ENCODE peak calls at places on chromosomes 7 and 10, in seven cellular contexts. One of them, this sample, is unnamed. For H3K4me1 and H3K27me3, the result is how much of the 10 kb centered on the place peaks cover.

GRCh38 chr10:76869931-76870330 is 767.7 kb downstream of the KCNMA1 start:
- DNase-seq in effector memory CD4-positive, alpha-beta T cell: no peak
- DNase-seq in fibroblast of lung: no peak
- DNase-seq in transverse colon: no peak
- DNase-seq in stomach: no peak
- DNase-seq in spleen: no peak
- DNase-seq in IMR-90: no peak
- DNase-seq in this sample: no peak

GRCh38 chr10:58757352-58758071 is 244.8 kb downstream of the BICC1 start:
- DNase-seq in IMR-90: no peak
- DNase-seq in transverse colon: no peak
- DNase-seq in spleen: no peak
- DNase-seq in stomach: no peak
- DNase-seq in effector memory CD4-positive, alpha-beta T cell: no peak
- DNase-seq in fibroblast of lung: no peak
- DNase-seq in this sample: no peak

GRCh38 chr7:34687529-34687928 is 29.5 kb downstream of the NPSR1 start:
- DNase-seq in fibroblast of lung: no peak
- DNase-seq in stomach: no peak
- DNase-seq in transverse colon: no peak
- DNase-seq in spleen: no peak
- DNase-seq in IMR-90: no peak
- DNase-seq in effector memory CD4-positive, alpha-beta T cell: no peak
- DNase-seq in this sample: no peak

GRCh38 chr7:106009511-106010226 is 46.6 kb downstream of the CDHR3 start:
- DNase-seq in transverse colon: peak
- DNase-seq in stomach: peak
- DNase-seq in effector memory CD4-positive, alpha-beta T cell: peak
- DNase-seq in fibroblast of lung: peak
- DNase-seq in spleen: peak
- DNase-seq in IMR-90: peak
- DNase-seq in this sample: peak

GRCh38 chr10:90087197-90088007 is 386.0 kb downstream of the KIF20B start:
- DNase-seq in stomach: no peak
- DNase-seq in spleen: no peak
- DNase-seq in transverse colon: no peak
- DNase-seq in fibroblast of lung: peak
- DNase-seq in effector memory CD4-positive, alpha-beta T cell: no peak
- DNase-seq in IMR-90: peak
- DNase-seq in this sample: no peak

GRCh38 chr7:149622444-149623210 is 125.0 kb upstream of the ZNF746 start:
- DNase-seq in spleen: peak
- DNase-seq in effector memory CD4-positive, alpha-beta T cell: no peak
- DNase-seq in fibroblast of lung: no peak
- DNase-seq in stomach: no peak
- DNase-seq in IMR-90: no peak
- DNase-seq in transverse colon: no peak
- DNase-seq in this sample: no peak

GRCh38 chr10:110275140-110275729 is 29.5 kb downstream of the SMNDC1 start:
- DNase-seq in stomach: no peak
- DNase-seq in IMR-90: no peak
- DNase-seq in fibroblast of lung: no peak
- DNase-seq in effector memory CD4-positive, alpha-beta T cell: peak
- DNase-seq in spleen: no peak
- DNase-seq in transverse colon: no peak
- DNase-seq in this sample: no peak

GRCh38 chr10:92742331-92743228 is 52.8 kb downstream of the HHEX start:
- DNase-seq in spleen: no peak
- DNase-seq in fibroblast of lung: no peak
- DNase-seq in transverse colon: peak
- DNase-seq in effector memory CD4-positive, alpha-beta T cell: no peak
- DNase-seq in stomach: no peak
- DNase-seq in IMR-90: no peak
- DNase-seq in this sample: no peak

GRCh38 chr7:71019703-71020102 is 112.2 kb upstream of the GALNT17 start:
- DNase-seq in stomach: no peak
- DNase-seq in fibroblast of lung: no peak
- DNase-seq in IMR-90: no peak
- DNase-seq in spleen: no peak
- DNase-seq in transverse colon: no peak
- DNase-seq in effector memory CD4-positive, alpha-beta T cell: no peak
- DNase-seq in this sample: no peak

GRCh38 chr10:127196227-127196954 is at the start of gene INSYN2A:
- DNase-seq in transverse colon: peak
- DNase-seq in spleen: no peak
- DNase-seq in effector memory CD4-positive, alpha-beta T cell: no peak
- DNase-seq in stomach: no peak
- DNase-seq in fibroblast of lung: peak
- DNase-seq in IMR-90: peak
- DNase-seq in this sample: peak

GRCh38 chr10:95247881-95248583 is 42.8 kb downstream of the PDLIM1 start:
- DNase-seq in spleen: no peak
- DNase-seq in IMR-90: no peak
- DNase-seq in transverse colon: no peak
- DNase-seq in fibroblast of lung: no peak
- DNase-seq in effector memory CD4-positive, alpha-beta T cell: no peak
- DNase-seq in stomach: no peak
- DNase-seq in this sample: no peak

GRCh38 chr10:96998329-96998888 is 166.3 kb downstream of the LCOR start:
- DNase-seq in transverse colon: no peak
- DNase-seq in IMR-90: peak
- DNase-seq in stomach: no peak
- DNase-seq in fibroblast of lung: peak
- DNase-seq in effector memory CD4-positive, alpha-beta T cell: no peak
- DNase-seq in spleen: no peak
- DNase-seq in this sample: no peak

DNA sequence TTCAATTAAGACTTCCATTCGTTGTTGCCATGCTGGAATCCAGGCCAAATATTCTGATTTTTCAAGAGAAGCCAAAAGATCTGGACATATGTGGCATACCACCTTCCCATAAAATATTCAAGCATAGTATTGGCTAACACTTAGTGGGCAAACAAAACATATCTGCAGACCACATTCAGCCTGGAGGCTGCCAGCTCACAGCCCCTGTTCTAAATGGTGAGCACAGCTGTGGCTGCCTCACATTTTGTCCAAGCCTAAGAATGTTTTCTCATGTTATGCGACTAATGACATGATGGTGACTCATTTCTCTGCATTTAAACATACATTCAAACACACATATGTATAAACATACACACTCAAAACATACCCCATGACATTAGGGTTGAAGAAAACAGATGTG is 10.6 kb upstream of the CALU start:
- DNase-seq in stomach: no peak
- DNase-seq in transverse colon: no peak
- DNase-seq in spleen: no peak
- DNase-seq in effector memory CD4-positive, alpha-beta T cell: no peak
- DNase-seq in fibroblast of lung: peak
- DNase-seq in IMR-90: peak
- DNase-seq in this sample: no peak
- H3K4me3 ChIP-seq in stomach: no peak
- H3K4me3 ChIP-seq in transverse colon: no peak
- H3K4me3 ChIP-seq in spleen: no peak
- H3K4me3 ChIP-seq in effector memory CD4-positive, alpha-beta T cell: no peak
- H3K4me3 ChIP-seq in fibroblast of lung: no peak
- H3K4me3 ChIP-seq in IMR-90: peak
- H3K4me3 ChIP-seq in this sample: no peak

GRCh38 chr10:71637305-71637704 is 82.3 kb downstream of the C10orf105 start:
- DNase-seq in effector memory CD4-positive, alpha-beta T cell: no peak
- DNase-seq in fibroblast of lung: no peak
- DNase-seq in transverse colon: no peak
- DNase-seq in spleen: no peak
- DNase-seq in stomach: no peak
- DNase-seq in IMR-90: no peak
- DNase-seq in this sample: no peak

GRCh38 chr10:71638087-71638576 is 81.4 kb downstream of the C10orf105 start:
- DNase-seq in stomach: peak
- DNase-seq in effector memory CD4-positive, alpha-beta T cell: no peak
- DNase-seq in IMR-90: no peak
- DNase-seq in fibroblast of lung: no peak
- DNase-seq in transverse colon: peak
- DNase-seq in spleen: peak
- DNase-seq in this sample: no peak

GRCh38 chr10:71638577-71639411 is 80.8 kb downstream of the C10orf105 start:
- DNase-seq in effector memory CD4-positive, alpha-beta T cell: no peak
- DNase-seq in stomach: peak
- DNase-seq in fibroblast of lung: no peak
- DNase-seq in spleen: peak
- DNase-seq in transverse colon: peak
- DNase-seq in IMR-90: no peak
- DNase-seq in this sample: no peak

GRCh38 chr10:71641449-71641848 is 78.1 kb downstream of the C10orf105 start:
- DNase-seq in stomach: no peak
- DNase-seq in spleen: no peak
- DNase-seq in fibroblast of lung: no peak
- DNase-seq in effector memory CD4-positive, alpha-beta T cell: no peak
- DNase-seq in transverse colon: no peak
- DNase-seq in IMR-90: no peak
- DNase-seq in this sample: no peak

DNA sequence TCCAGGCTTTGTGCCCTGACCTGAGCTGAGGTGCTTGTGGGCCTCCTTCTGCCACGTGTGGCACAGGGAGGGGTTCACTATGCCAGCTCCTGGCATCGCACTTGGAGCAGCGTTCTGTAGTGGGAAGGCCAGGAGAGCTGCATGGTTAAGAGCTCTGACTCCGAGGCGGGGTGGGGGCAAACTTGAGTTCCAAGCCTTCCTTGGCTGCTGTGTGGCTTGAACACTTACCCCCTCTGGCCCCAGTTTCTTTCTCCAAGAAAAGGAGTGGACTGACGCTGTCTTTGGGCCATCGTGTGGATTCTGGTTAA is 80.2 kb downstream of the C10orf105 start:
- DNase-seq in transverse colon: peak
- DNase-seq in IMR-90: no peak
- DNase-seq in spleen: no peak
- DNase-seq in fibroblast of lung: no peak
- DNase-seq in stomach: no peak
- DNase-seq in effector memory CD4-positive, alpha-beta T cell: no peak
- DNase-seq in this sample: no peak
- H3K4me1 ChIP-seq in transverse colon: under half
- H3K4me1 ChIP-seq in IMR-90: under half
- H3K4me1 ChIP-seq in spleen: under half
- H3K4me1 ChIP-seq in fibroblast of lung: under half
- H3K4me1 ChIP-seq in stomach: under half
- H3K4me1 ChIP-seq in effector memory CD4-positive, alpha-beta T cell: under half
- H3K4me1 ChIP-seq in this sample: under half

GRCh38 chr10:14412624-14413023 is 81.9 kb upstream of the FRMD4A start:
- DNase-seq in spleen: no peak
- DNase-seq in effector memory CD4-positive, alpha-beta T cell: no peak
- DNase-seq in stomach: no peak
- DNase-seq in transverse colon: no peak
- DNase-seq in fibroblast of lung: no peak
- DNase-seq in IMR-90: peak
- DNase-seq in this sample: no peak

GRCh38 chr10:14409856-14410458 is 79.2 kb upstream of the FRMD4A start:
- DNase-seq in spleen: no peak
- DNase-seq in effector memory CD4-positive, alpha-beta T cell: no peak
- DNase-seq in IMR-90: no peak
- DNase-seq in transverse colon: no peak
- DNase-seq in fibroblast of lung: no peak
- DNase-seq in stomach: no peak
- DNase-seq in this sample: no peak

GRCh38 chr10:14407567-14407966 is 76.8 kb upstream of the FRMD4A start:
- DNase-seq in spleen: no peak
- DNase-seq in IMR-90: no peak
- DNase-seq in effector memory CD4-positive, alpha-beta T cell: no peak
- DNase-seq in stomach: no peak
- DNase-seq in transverse colon: no peak
- DNase-seq in fibroblast of lung: no peak
- DNase-seq in this sample: no peak

GRCh38 chr10:14408139-14408538 is 77.4 kb upstream of the FRMD4A start:
- DNase-seq in transverse colon: no peak
- DNase-seq in effector memory CD4-positive, alpha-beta T cell: no peak
- DNase-seq in IMR-90: no peak
- DNase-seq in fibroblast of lung: no peak
- DNase-seq in stomach: no peak
- DNase-seq in spleen: no peak
- DNase-seq in this sample: no peak

DNA sequence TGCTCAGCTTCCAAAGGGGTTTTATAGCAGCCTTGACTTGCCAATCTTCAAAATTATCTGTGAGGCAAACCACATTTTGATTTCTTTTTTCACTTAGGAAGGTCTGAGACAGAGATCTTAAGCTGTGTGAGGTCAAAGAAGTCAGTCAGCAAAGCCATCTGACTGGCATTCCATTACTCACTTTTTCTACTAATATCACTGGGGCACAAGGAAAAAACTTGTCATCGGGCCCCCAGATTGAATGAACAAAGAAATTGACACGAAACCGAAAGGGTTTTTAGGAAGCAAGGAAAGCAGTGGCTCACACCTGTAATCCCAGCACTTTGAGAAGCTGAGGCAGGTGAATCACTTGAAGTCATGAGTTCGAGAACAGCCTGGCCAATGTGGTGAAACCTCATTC is 78.5 kb upstream of the FRMD4A start:
- DNase-seq in IMR-90: no peak
- DNase-seq in spleen: no peak
- DNase-seq in transverse colon: no peak
- DNase-seq in fibroblast of lung: no peak
- DNase-seq in stomach: no peak
- DNase-seq in effector memory CD4-positive, alpha-beta T cell: no peak
- DNase-seq in this sample: no peak
- H3K27me3 ChIP-seq in IMR-90: under half
- H3K27me3 ChIP-seq in spleen: under half
- H3K27me3 ChIP-seq in transverse colon: under half
- H3K27me3 ChIP-seq in fibroblast of lung: under half
- H3K27me3 ChIP-seq in stomach: under half
- H3K27me3 ChIP-seq in effector memory CD4-positive, alpha-beta T cell: under half
- H3K27me3 ChIP-seq in this sample: under half

GRCh38 chr10:3096149-3096548 is 28.8 kb downstream of the PFKP start:
- DNase-seq in spleen: no peak
- DNase-seq in IMR-90: no peak
- DNase-seq in transverse colon: no peak
- DNase-seq in effector memory CD4-positive, alpha-beta T cell: no peak
- DNase-seq in stomach: no peak
- DNase-seq in fibroblast of lung: no peak
- DNase-seq in this sample: no peak
- H3K4me3 ChIP-seq in spleen: no peak
- H3K4me3 ChIP-seq in IMR-90: no peak
- H3K4me3 ChIP-seq in transverse colon: no peak
- H3K4me3 ChIP-seq in effector memory CD4-positive, alpha-beta T cell: no peak
- H3K4me3 ChIP-seq in stomach: no peak
- H3K4me3 ChIP-seq in fibroblast of lung: peak
- H3K4me3 ChIP-seq in this sample: peak

GRCh38 chr7:75626954-75627353 is 111.8 kb downstream of the HIP1 start:
- DNase-seq in IMR-90: no peak
- DNase-seq in transverse colon: no peak
- DNase-seq in fibroblast of lung: no peak
- DNase-seq in spleen: no peak
- DNase-seq in effector memory CD4-positive, alpha-beta T cell: no peak
- DNase-seq in stomach: no peak
- DNase-seq in this sample: no peak
- H3K4me1 ChIP-seq in IMR-90: under half
- H3K4me1 ChIP-seq in transverse colon: under half
- H3K4me1 ChIP-seq in fibroblast of lung: under half
- H3K4me1 ChIP-seq in spleen: under half
- H3K4me1 ChIP-seq in effector memory CD4-positive, alpha-beta T cell: under half
- H3K4me1 ChIP-seq in stomach: under half
- H3K4me1 ChIP-seq in this sample: under half

GRCh38 chr10:75432763-75433162 is 1.3 kb downstream of the LRMDA start:
- DNase-seq in IMR-90: no peak
- DNase-seq in spleen: no peak
- DNase-seq in effector memory CD4-positive, alpha-beta T cell: no peak
- DNase-seq in fibroblast of lung: no peak
- DNase-seq in transverse colon: no peak
- DNase-seq in stomach: no peak
- DNase-seq in this sample: no peak
- H3K27me3 ChIP-seq in IMR-90: under half
- H3K27me3 ChIP-seq in spleen: under half
- H3K27me3 ChIP-seq in effector memory CD4-positive, alpha-beta T cell: under half
- H3K27me3 ChIP-seq in fibroblast of lung: under half
- H3K27me3 ChIP-seq in transverse colon: under half
- H3K27me3 ChIP-seq in stomach: under half
- H3K27me3 ChIP-seq in this sample: under half